ENCODE peak calls at places on chromosomes 13 and 19, in five cellular contexts. L is HL-60; X is CD8-positive, alpha-beta memory T cell; Q is endodermal cell; O is cardiac fibroblast. F is an unnamed sample.

GRCh38 chr13:31090921-31091624 is 70.6 kb downstream of the HSPH1 start:
- DNase-seq in L (no peak), X (no peak), Q (peak; percentile 39), O (peak; percentile 28), F (peak; percentile 11)

GRCh38 chr19:37928527-37929286 is 21.7 kb downstream of the SIPA1L3 start:
- DNase-seq in L (peak; percentile 63), X (no peak), Q (peak; percentile 72), O (no peak), F (no peak)

GRCh38 chr19:39237200-39238184 is 7.3 kb downstream of the IFNL3 start:
- DNase-seq in L (peak; percentile 20), X (peak; percentile 22), Q (peak; percentile 62), O (no peak), F (no peak)

GRCh38 chr13:113898391-113898790 is 34.5 kb upstream of the GAS6 start:
- DNase-seq in L (no peak), X (no peak), Q (no peak), O (no peak), F (no peak)

GRCh38 chr13:21124853-21125252 is 51.5 kb downstream of the SKA3 start:
- DNase-seq in L (peak; percentile 46), X (no peak), Q (no peak), O (peak; percentile 43), F (peak; percentile 58)

GRCh38 chr13:100941811-100942361 is 267.3 kb upstream of the TMTC4 start:
- DNase-seq in L (no peak), X (no peak), Q (no peak), O (no peak), F (no peak)

GRCh38 chr19:57620673-57621348 is 6.8 kb downstream of the ZNF134 start:
- DNase-seq in L (no peak), X (no peak), Q (no peak), O (peak; percentile 34), F (peak; percentile 28)

GRCh38 chr13:98937911-98938381 is 39.9 kb downstream of the DOCK9 start:
- DNase-seq in L (no peak), X (no peak), Q (peak; percentile 94), O (no peak), F (peak; percentile 63)

GRCh38 chr19:30784850-30785459 is 412.8 kb downstream of the ZNF536 start:
- DNase-seq in L (peak; percentile 53), X (peak; percentile 28), Q (peak; percentile 91), O (peak; percentile 22), F (no peak)

GRCh38 chr13:113534236-113534860 is 43.8 kb upstream of the DCUN1D2 start:
- DNase-seq in L (no peak), X (no peak), Q (no peak), O (no peak), F (no peak)

GRCh38 chr13:100378533-100378932 is 210.1 kb downstream of the GGACT start:
- DNase-seq in L (no peak), X (no peak), Q (no peak), O (no peak), F (no peak)

GRCh38 chr19:2050991-2051770 is at the start of gene MKNK2:
- DNase-seq in L (peak; percentile 86), X (peak; percentile 90), Q (peak; percentile 97), O (peak; percentile 87), F (peak; percentile 79)

GRCh38 chr19:34838753-34839431 is 65.9 kb upstream of the ZNF599 start:
- DNase-seq in L (no peak), X (no peak), Q (peak; percentile 92), O (peak; percentile 5), F (no peak)

GRCh38 chr13:74246398-74246975 is 112.3 kb upstream of the KLF12 start:
- DNase-seq in L (no peak), X (no peak), Q (no peak), O (peak; percentile 46), F (peak; percentile 63)

GRCh38 chr13:105838231-105838630 is 697.2 kb downstream of the EFNB2 start:
- DNase-seq in L (no peak), X (no peak), Q (no peak), O (no peak), F (no peak)

DNA sequence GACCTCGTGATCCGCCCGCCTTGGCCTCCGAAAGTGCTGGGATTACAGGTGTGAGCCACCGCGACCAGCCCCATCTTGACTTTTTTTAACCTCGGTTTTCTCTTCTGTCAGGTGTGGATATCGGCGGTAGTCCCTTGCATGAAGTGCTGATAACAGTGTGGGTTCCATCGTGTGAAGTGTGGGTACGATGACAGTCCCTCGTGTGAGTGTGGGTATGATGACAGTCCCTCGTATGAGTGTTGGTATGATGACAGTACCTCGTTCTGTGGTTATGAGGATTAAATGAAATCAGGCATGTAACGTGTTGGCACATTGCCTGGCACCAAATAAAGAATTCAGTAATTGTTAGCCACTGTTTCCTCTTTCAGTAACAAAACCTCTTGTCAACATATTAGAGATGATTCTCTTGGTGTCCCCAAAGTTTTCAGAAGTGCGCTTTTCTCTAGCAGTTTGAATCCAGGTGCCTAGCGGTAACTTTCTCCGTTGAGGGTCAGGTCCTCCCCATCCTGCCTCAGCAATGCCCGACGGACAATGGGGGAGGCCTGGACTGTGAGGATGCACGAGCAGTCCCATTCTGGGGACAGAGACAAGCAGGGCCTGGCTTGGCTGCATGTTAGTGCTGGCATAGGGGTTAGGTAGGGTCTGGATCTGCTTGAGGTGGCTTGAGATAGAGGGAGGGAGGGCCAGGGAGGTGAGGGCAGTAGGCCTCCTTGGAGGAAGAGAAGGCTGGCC is 15.3 kb downstream of the GATAD2A start:
- DNase-seq in L (peak; percentile 46), X (peak; percentile 51), Q (no peak), O (no peak), F (no peak)
- H3K4me3 ChIP-seq in L (no peak overlapping the region), X (peak overlapping the region; percentile 1), Q (no peak overlapping the region), O (no peak overlapping the region), F (no peak overlapping the region)

GRCh38 chr13:58594978-58595600 is 963.5 kb downstream of the PCDH17 start:
- DNase-seq in L (no peak), X (no peak), Q (no peak), O (no peak), F (no peak)

GRCh38 chr13:58598241-58598640 is 966.7 kb downstream of the PCDH17 start:
- DNase-seq in L (no peak), X (no peak), Q (no peak), O (no peak), F (no peak)

GRCh38 chr13:58592052-58592451 is 960.5 kb downstream of the PCDH17 start:
- DNase-seq in L (no peak), X (no peak), Q (no peak), O (no peak), F (no peak)

DNA sequence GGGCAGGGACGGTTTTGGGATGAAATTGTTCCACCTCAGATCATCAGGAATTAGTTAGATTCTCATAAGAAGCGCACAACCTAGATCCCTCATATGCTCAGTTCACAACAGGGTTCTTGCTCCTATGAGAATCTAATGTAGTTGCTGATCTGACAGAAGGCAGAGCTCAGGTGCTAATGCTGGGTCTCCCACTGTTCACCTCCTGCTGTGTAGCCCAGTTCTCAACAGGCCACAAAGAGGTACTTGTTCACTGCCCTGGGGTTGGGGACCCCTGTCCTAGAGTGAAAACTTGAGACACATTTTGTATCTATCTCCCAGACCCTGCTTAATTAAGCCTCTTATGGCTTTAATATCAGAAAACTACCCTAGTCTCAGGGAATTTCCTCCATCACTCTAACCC is 966.0 kb downstream of the PCDH17 start:
- DNase-seq in L (no peak), X (no peak), Q (no peak), O (no peak), F (no peak)
- H3K4me3 ChIP-seq in L (no peak overlapping the region), X (no peak overlapping the region), Q (no peak overlapping the region), O (no peak overlapping the region), F (no peak overlapping the region)

DNA sequence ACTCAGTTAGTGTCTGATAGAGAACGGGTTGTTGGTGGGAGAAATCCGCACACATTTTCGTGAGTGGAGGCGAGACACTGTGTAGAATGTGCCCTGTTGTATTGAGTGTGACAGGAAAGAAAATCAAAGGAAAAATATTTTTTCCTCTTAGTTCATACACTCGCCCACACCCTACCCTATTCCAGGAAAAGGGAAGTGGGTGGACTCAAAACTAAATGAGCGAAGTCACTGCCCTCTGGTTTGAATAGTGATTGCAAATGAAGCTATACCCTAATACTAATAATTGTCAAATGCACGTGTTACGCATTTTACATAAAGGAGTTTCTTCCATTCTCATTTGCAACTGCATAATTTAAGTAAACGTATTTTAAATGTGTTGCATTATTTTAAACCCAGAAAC is 2.0 kb downstream of the ZNF347 start:
- DNase-seq in L (no peak), X (no peak), Q (no peak), O (no peak), F (no peak)
- H3K4me3 ChIP-seq in L (no peak overlapping the region), X (peak overlapping the region; percentile 70), Q (peak overlapping the region; percentile 87), O (no peak overlapping the region), F (no peak overlapping the region)

GRCh38 chr19:8367327-8368001 is 3.5 kb downstream of the ANGPTL4 start:
- DNase-seq in L (no peak), X (no peak), Q (peak; percentile 84), O (peak; percentile 97), F (peak; percentile 96)
- H3K4me3 ChIP-seq in L (no peak overlapping the region), X (no peak overlapping the region), Q (no peak overlapping the region), O (peak overlapping the region; percentile 94), F (no peak overlapping the region)

GRCh38 chr13:88329066-88329465 is 657.9 kb downstream of the SLITRK5 start:
- DNase-seq in L (no peak), X (no peak), Q (no peak), O (no peak), F (no peak)
- H3K4me3 ChIP-seq in L (no peak overlapping the region), X (no peak overlapping the region), Q (no peak overlapping the region), O (no peak overlapping the region), F (no peak overlapping the region)

F was measured in astrocyte of the spinal cord.